ENCODE peak calls at places on chromosomes 1 and 21, in five cellular contexts. Q is heart right ventricle, H is substantia nigra, N is NCI-H1092, U is ovary. P is an unnamed sample.
A peak's percentile ranks its signal among the peaks of the same experiment; 100 is the strongest.

GRCh38 chr1:115158181-115158580 is 68.9 kb upstream of the TSPAN2 start:
- DNase-seq in Q (peak; percentile 45), H (no peak), N (no peak), U (peak; percentile 62), P (peak; percentile 20)

GRCh38 chr21:46000182-46000730 is 18.7 kb downstream of the COL6A1 start:
- DNase-seq in Q (peak; percentile 11), H (no peak), N (no peak), U (peak; percentile 58), P (no peak)

GRCh38 chr1:85708826-85709222 is 591 bp upstream of the ZNHIT6 start:
- DNase-seq in Q (no peak), H (no peak), N (no peak), U (no peak), P (no peak)

GRCh38 chr1:25675729-25676476 is 59.3 kb downstream of the MAN1C1 start:
- DNase-seq in Q (no peak), H (no peak), N (peak; percentile 82), U (no peak), P (no peak)

GRCh38 chr1:55560246-55560645 is 345.1 kb upstream of the USP24 start:
- DNase-seq in Q (no peak), H (no peak), N (no peak), U (no peak), P (no peak)

GRCh38 chr1:25031966-25032667 is 102.0 kb upstream of the RUNX3 start:
- DNase-seq in Q (peak; percentile 35), H (no peak), N (peak; percentile 86), U (no peak), P (no peak)

GRCh38 chr1:67535474-67535873 is 105.3 kb upstream of the SERBP1 start:
- DNase-seq in Q (peak; percentile 73), H (no peak), N (peak; percentile 3), U (peak; percentile 88), P (peak; percentile 81)

GRCh38 chr1:220876511-220877347 is 2.5 kb upstream of the HLX start:
- DNase-seq in Q (peak; percentile 44), H (no peak), N (no peak), U (no peak), P (no peak)

GRCh38 chr1:205979301-205979700 is 23.9 kb downstream of the RAB7B start:
- DNase-seq in Q (no peak), H (no peak), N (no peak), U (no peak), P (no peak)